ENCODE peak calls at places on chromosomes 16 and 17, in four cellular contexts. One of them, this sample, is unnamed.

GRCh38 chr17:65677932-65678331 is 116.5 kb upstream of the AXIN2 start:
- DNase-seq in neuronal stem cell: no peak
- DNase-seq in fibroblast of lung: no peak
- DNase-seq in left lung: no peak
- DNase-seq in this sample: no peak

GRCh38 chr16:75289189-75289588 is 37.8 kb upstream of the BCAR1 start:
- DNase-seq in neuronal stem cell: no peak
- DNase-seq in fibroblast of lung: peak
- DNase-seq in left lung: no peak
- DNase-seq in this sample: no peak

GRCh38 chr17:13561606-13562270 is 40.0 kb downstream of the HS3ST3A1 start:
- DNase-seq in neuronal stem cell: no peak
- DNase-seq in fibroblast of lung: no peak
- DNase-seq in left lung: no peak
- DNase-seq in this sample: no peak

GRCh38 chr16:26643519-26643918 is 423.2 kb upstream of the C16orf82 start:
- DNase-seq in neuronal stem cell: no peak
- DNase-seq in fibroblast of lung: no peak
- DNase-seq in left lung: no peak
- DNase-seq in this sample: no peak

GRCh38 chr16:46947900-46948547 is 25.4 kb downstream of the DNAJA2 start:
- DNase-seq in neuronal stem cell: peak
- DNase-seq in fibroblast of lung: peak
- DNase-seq in left lung: no peak
- DNase-seq in this sample: peak

GRCh38 chr17:58002973-58003372 is 4.1 kb downstream of the SRSF1 start:
- DNase-seq in neuronal stem cell: no peak
- DNase-seq in fibroblast of lung: no peak
- DNase-seq in left lung: no peak
- DNase-seq in this sample: no peak

GRCh38 chr16:66036162-66036561 is 330.3 kb upstream of the CDH5 start:
- DNase-seq in neuronal stem cell: no peak
- DNase-seq in fibroblast of lung: no peak
- DNase-seq in left lung: no peak
- DNase-seq in this sample: no peak

GRCh38 chr17:51260960-51261958 is 913 bp downstream of the UTP18 start:
- DNase-seq in neuronal stem cell: peak
- DNase-seq in fibroblast of lung: no peak
- DNase-seq in left lung: no peak
- DNase-seq in this sample: no peak

GRCh38 chr16:3171855-3172593 is 16.0 kb upstream of the OR1F1 start:
- DNase-seq in neuronal stem cell: no peak
- DNase-seq in fibroblast of lung: no peak
- DNase-seq in left lung: no peak
- DNase-seq in this sample: no peak

GRCh38 chr17:27352481-27353460 is 58.9 kb downstream of the WSB1 start:
- DNase-seq in neuronal stem cell: no peak
- DNase-seq in fibroblast of lung: peak
- DNase-seq in left lung: no peak
- DNase-seq in this sample: no peak

GRCh38 chr17:39740357-39741111 is 2.8 kb downstream of the GRB7 start:
- DNase-seq in neuronal stem cell: no peak
- DNase-seq in fibroblast of lung: peak
- DNase-seq in left lung: no peak
- DNase-seq in this sample: no peak

GRCh38 chr17:29021251-29021650 is 15.4 kb upstream of the SEZ6 start:
- DNase-seq in neuronal stem cell: no peak
- DNase-seq in fibroblast of lung: no peak
- DNase-seq in left lung: no peak
- DNase-seq in this sample: no peak

GRCh38 chr17:36703860-36704266 is 102.5 kb downstream of the MRM1 start:
- DNase-seq in neuronal stem cell: peak
- DNase-seq in fibroblast of lung: peak
- DNase-seq in left lung: no peak
- DNase-seq in this sample: no peak

GRCh38 chr17:19313066-19313745 is 49.3 kb downstream of the B9D1 start:
- DNase-seq in neuronal stem cell: no peak
- DNase-seq in fibroblast of lung: no peak
- DNase-seq in left lung: peak
- DNase-seq in this sample: no peak

GRCh38 chr17:61150686-61151299 is 248.8 kb upstream of the TBX2 start:
- DNase-seq in neuronal stem cell: no peak
- DNase-seq in fibroblast of lung: no peak
- DNase-seq in left lung: no peak
- DNase-seq in this sample: no peak

GRCh38 chr17:71709271-71709670 is 411.5 kb upstream of the SOX9 start:
- DNase-seq in neuronal stem cell: no peak
- DNase-seq in fibroblast of lung: peak
- DNase-seq in left lung: no peak
- DNase-seq in this sample: peak

GRCh38 chr16:1916654-1916990 is 1.6 kb downstream of the HS3ST6 start:
- DNase-seq in neuronal stem cell: no peak
- DNase-seq in fibroblast of lung: no peak
- DNase-seq in left lung: no peak
- DNase-seq in this sample: no peak

GRCh38 chr17:81317436-81317821 is 22.3 kb upstream of the SLC38A10 start:
- DNase-seq in neuronal stem cell: no peak
- DNase-seq in fibroblast of lung: no peak
- DNase-seq in left lung: peak
- DNase-seq in this sample: no peak

GRCh38 chr16:4442371-4442770 is 16.7 kb downstream of the DNAJA3 start:
- DNase-seq in neuronal stem cell: no peak
- DNase-seq in fibroblast of lung: no peak
- DNase-seq in left lung: no peak
- DNase-seq in this sample: no peak

GRCh38 chr17:2955931-2956582 is 107.3 kb downstream of the OR1D5 start:
- DNase-seq in neuronal stem cell: no peak
- DNase-seq in fibroblast of lung: no peak
- DNase-seq in left lung: no peak
- DNase-seq in this sample: no peak

GRCh38 chr17:12256380-12256995 is 235.8 kb downstream of the MAP2K4 start:
- DNase-seq in neuronal stem cell: peak
- DNase-seq in fibroblast of lung: peak
- DNase-seq in left lung: no peak
- DNase-seq in this sample: peak

GRCh38 chr16:61892531-61892930 is 143.7 kb downstream of the CDH8 start:
- DNase-seq in neuronal stem cell: no peak
- DNase-seq in fibroblast of lung: no peak
- DNase-seq in left lung: no peak
- DNase-seq in this sample: no peak

GRCh38 chr17:46013502-46014165 is 14.6 kb downstream of the STH start:
- DNase-seq in neuronal stem cell: no peak
- DNase-seq in fibroblast of lung: peak
- DNase-seq in left lung: no peak
- DNase-seq in this sample: peak

GRCh38 chr17:77649717-77650211 is 308.7 kb upstream of the TNRC6C start:
- DNase-seq in neuronal stem cell: no peak
- DNase-seq in fibroblast of lung: peak
- DNase-seq in left lung: no peak
- DNase-seq in this sample: no peak

GRCh38 chr17:79192503-79193500 is 118.2 kb downstream of the ENGASE start:
- DNase-seq in neuronal stem cell: peak
- DNase-seq in fibroblast of lung: peak
- DNase-seq in left lung: peak
- DNase-seq in this sample: no peak

GRCh38 chr16:57266531-57267268 is 17.8 kb downstream of the PLLP start:
- DNase-seq in neuronal stem cell: no peak
- DNase-seq in fibroblast of lung: no peak
- DNase-seq in left lung: no peak
- DNase-seq in this sample: no peak

GRCh38 chr17:1882836-1883235 is 53.0 kb downstream of the RPA1 start:
- DNase-seq in neuronal stem cell: peak
- DNase-seq in fibroblast of lung: peak
- DNase-seq in left lung: no peak
- DNase-seq in this sample: no peak

GRCh38 chr17:153851-154250 is 16.5 kb downstream of the SCGB1C2 start:
- DNase-seq in neuronal stem cell: no peak
- DNase-seq in fibroblast of lung: no peak
- DNase-seq in left lung: no peak
- DNase-seq in this sample: no peak

GRCh38 chr17:78127240-78127887 is 1.2 kb downstream of the TMC6 start:
- DNase-seq in neuronal stem cell: no peak
- DNase-seq in fibroblast of lung: no peak
- DNase-seq in left lung: peak
- DNase-seq in this sample: no peak

GRCh38 chr16:9126609-9127008 is 35.2 kb downstream of the HAPSTR1 start:
- DNase-seq in neuronal stem cell: no peak
- DNase-seq in fibroblast of lung: no peak
- DNase-seq in left lung: no peak
- DNase-seq in this sample: no peak

GRCh38 chr16:9124444-9124843 is 33.0 kb downstream of the HAPSTR1 start:
- DNase-seq in neuronal stem cell: no peak
- DNase-seq in fibroblast of lung: no peak
- DNase-seq in left lung: no peak
- DNase-seq in this sample: no peak

GRCh38 chr16:9124908-9125584 is 33.6 kb downstream of the HAPSTR1 start:
- DNase-seq in neuronal stem cell: no peak
- DNase-seq in fibroblast of lung: no peak
- DNase-seq in left lung: no peak
- DNase-seq in this sample: no peak

GRCh38 chr16:9125658-9126492 is 34.4 kb downstream of the HAPSTR1 start:
- DNase-seq in neuronal stem cell: no peak
- DNase-seq in fibroblast of lung: no peak
- DNase-seq in left lung: no peak
- DNase-seq in this sample: no peak

DNA sequence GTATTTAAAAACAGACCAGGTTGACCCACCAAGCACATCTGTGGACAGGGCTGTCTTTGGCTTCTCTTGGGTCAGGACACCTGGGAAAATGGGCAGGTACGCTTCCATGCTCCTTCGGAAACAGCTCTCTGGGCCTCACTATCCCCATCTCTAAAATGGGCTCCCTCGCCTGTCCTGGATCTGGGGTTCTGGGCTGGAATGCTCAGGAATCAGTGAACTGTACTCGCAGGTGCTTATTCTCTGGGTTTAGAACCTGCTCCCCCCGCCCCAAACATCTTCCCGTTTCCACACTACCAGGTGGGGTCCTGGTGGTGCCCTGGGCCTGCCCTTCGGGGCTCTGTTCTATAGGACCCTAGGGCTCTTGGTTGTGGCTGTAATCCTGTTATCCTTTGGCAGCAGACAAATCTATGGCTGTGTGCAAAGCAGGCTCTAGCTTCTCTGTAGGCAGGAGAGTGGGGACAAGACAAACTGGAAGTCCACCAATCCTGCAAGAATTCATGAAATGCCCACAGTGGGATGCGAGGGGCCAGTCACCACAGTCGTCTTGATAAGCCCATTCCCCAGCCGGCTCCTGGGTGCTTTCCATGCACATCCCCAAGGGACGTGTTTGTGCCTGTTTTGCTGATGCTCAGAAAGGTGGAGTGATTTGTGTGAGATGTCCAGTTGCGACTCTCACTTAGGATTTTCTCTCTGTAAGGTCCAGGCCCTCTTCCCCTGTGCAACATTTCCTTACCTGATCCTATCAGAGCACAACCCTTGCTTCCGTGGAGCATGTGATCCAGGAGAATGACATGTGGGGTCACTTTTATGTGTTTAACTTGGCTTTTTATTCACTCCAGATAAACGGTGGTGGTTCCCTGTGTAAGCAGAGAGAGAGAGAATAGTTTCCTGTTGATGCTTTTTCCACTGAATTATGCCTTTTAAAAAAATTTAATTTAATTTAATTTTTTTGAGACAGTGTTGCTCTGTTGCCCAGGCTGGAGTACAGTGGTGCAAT is 37.2 kb downstream of the HAPSTR1 start:
- DNase-seq in neuronal stem cell: no peak
- DNase-seq in fibroblast of lung: no peak
- DNase-seq in left lung: no peak
- DNase-seq in this sample: no peak
- H3K4me3 ChIP-seq in neuronal stem cell: no peak
- H3K4me3 ChIP-seq in fibroblast of lung: no peak
- H3K4me3 ChIP-seq in left lung: no peak
- H3K4me3 ChIP-seq in this sample: no peak

DNA sequence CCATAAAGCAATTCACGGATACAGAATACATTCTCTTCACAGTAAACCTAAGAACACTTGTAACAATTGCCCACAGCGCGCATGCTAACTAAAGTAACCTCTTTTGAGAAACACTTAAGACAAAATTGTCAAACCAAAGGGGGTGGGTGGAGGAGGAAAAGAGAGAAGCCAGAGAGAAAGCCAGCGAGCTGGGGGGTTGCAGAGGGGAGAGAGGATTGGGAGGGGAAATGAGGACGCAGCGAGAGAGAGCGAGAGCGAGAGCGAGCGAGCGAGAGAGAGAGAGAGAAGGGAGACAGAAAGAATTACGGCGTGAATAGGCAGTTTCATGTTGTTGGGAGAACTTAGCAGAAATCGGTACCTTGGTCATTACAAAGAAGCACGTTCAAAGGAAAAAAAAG is 1.6 kb upstream of the HOXB7 start:
- DNase-seq in neuronal stem cell: no peak
- DNase-seq in fibroblast of lung: peak
- DNase-seq in left lung: no peak
- DNase-seq in this sample: no peak
- H3K4me3 ChIP-seq in neuronal stem cell: no peak
- H3K4me3 ChIP-seq in fibroblast of lung: peak
- H3K4me3 ChIP-seq in left lung: peak
- H3K4me3 ChIP-seq in this sample: peak

GRCh38 chr16:56203052-56203451 is 11.8 kb downstream of the GNAO1 start:
- DNase-seq in neuronal stem cell: no peak
- DNase-seq in fibroblast of lung: no peak
- DNase-seq in left lung: no peak
- DNase-seq in this sample: no peak
- H3K4me3 ChIP-seq in neuronal stem cell: no peak
- H3K4me3 ChIP-seq in fibroblast of lung: no peak
- H3K4me3 ChIP-seq in left lung: no peak
- H3K4me3 ChIP-seq in this sample: no peak

DNA sequence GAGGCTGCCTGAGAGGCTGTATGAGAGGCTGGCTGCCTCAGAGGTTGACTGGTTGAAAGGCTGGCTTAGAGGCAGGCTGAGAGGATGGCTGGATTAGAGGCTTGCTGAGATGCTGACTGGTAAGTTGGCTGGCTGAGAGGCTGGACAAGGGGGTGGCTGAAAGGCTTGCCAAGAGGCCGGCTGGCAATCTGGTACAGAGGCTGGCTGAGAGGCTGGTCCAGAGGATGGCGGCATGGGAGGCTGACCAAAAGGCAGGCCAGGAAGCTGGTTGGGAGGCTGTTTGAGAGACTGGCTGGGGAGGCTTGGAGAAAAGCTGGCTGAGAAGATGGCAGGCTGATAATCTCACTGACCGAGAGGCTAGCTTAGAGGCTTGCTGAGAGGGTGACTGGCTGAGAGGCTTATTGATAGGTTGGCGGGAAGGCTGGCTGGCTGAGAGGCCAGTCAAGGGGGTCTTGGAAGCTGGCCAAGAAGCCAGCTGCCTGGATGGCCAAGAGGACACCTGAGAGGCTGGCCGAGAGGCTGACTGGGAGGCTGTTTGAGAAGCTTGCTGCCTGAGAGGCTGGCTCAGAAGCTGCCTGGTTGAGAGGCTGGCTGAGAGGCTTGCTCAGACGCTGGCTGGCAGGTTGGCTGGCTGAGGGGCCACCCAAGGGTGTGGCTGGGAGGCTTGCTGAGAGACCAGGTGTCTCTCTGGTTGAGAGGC is 34.2 kb upstream of the ACSM2B start:
- DNase-seq in neuronal stem cell: no peak
- DNase-seq in fibroblast of lung: no peak
- DNase-seq in left lung: peak
- DNase-seq in this sample: no peak
- H3K4me3 ChIP-seq in neuronal stem cell: no peak
- H3K4me3 ChIP-seq in fibroblast of lung: no peak
- H3K4me3 ChIP-seq in left lung: no peak
- H3K4me3 ChIP-seq in this sample: no peak